ENCODE peak calls at places on chromosomes 5 and 9, in six cellular contexts. Q is IMR-90, U is A549, Y is HepG2, T is K562, R is GM12878. M is an unnamed sample.

GRCh38 chr9:110835859-110836271 is 167.3 kb downstream of the MUSK start:
- DNase-seq in R (no peak), Y (no peak), Q (peak), T (no peak), U (peak), M (no peak)

GRCh38 chr9:88464851-88465250 is 70.1 kb upstream of the NXNL2 start:
- DNase-seq in T (no peak), R (no peak), U (no peak), Y (no peak), Q (peak), M (no peak)

GRCh38 chr5:133950821-133951612 is 17.4 kb downstream of the C5orf15 start:
- DNase-seq in R (no peak), Y (no peak), Q (no peak), U (no peak), T (no peak), M (no peak)

GRCh38 chr5:2281446-2281845 is 398.7 kb upstream of the IRX4 start:
- DNase-seq in T (no peak), R (no peak), U (no peak), Y (no peak), Q (no peak), M (no peak)

GRCh38 chr5:10987291-10987806 is 226.3 kb upstream of the DAP start:
- DNase-seq in Q (no peak), Y (no peak), T (no peak), U (no peak), R (no peak), M (no peak)

GRCh38 chr9:18018661-18019060 is 439.8 kb downstream of the SH3GL2 start:
- DNase-seq in Q (no peak), T (no peak), Y (no peak), U (no peak), R (no peak), M (no peak)

GRCh38 chr9:123382659-123383511 is 26.9 kb downstream of the CRB2 start:
- DNase-seq in Q (no peak), U (no peak), R (no peak), Y (no peak), T (no peak), M (no peak)

GRCh38 chr5:80507663-80508062 is 19.8 kb downstream of the FAM151B start:
- DNase-seq in Y (no peak), T (no peak), Q (no peak), U (no peak), R (no peak), M (no peak)

GRCh38 chr5:4738298-4738697 is 401.8 kb upstream of the ADAMTS16 start:
- DNase-seq in Y (no peak), U (no peak), Q (no peak), R (no peak), T (no peak), M (no peak)

GRCh38 chr5:139574641-139575312 is 13.6 kb downstream of the UBE2D2 start:
- DNase-seq in U (peak), Q (peak), T (peak), Y (peak), R (no peak), M (peak)

GRCh38 chr5:160039810-160040470 is 31.0 kb downstream of the TTC1 start:
- DNase-seq in R (no peak), T (no peak), Q (peak), Y (peak), U (no peak), M (no peak)

GRCh38 chr5:167699434-167699833 is 592.0 kb upstream of the WWC1 start:
- DNase-seq in T (no peak), R (no peak), Q (peak), U (peak), Y (no peak), M (peak)

GRCh38 chr9:108271646-108272349 is 584.0 kb downstream of the ACTL7B start:
- DNase-seq in U (peak), Y (peak), Q (peak), R (no peak), T (no peak), M (peak)

GRCh38 chr5:113161806-113162205 is 185.2 kb downstream of the DCP2 start:
- DNase-seq in U (no peak), Y (no peak), R (no peak), T (no peak), Q (no peak), M (peak)

GRCh38 chr5:113162770-113163169 is 186.2 kb downstream of the DCP2 start:
- DNase-seq in U (no peak), R (no peak), Q (peak), T (no peak), Y (no peak), M (no peak)

GRCh38 chr5:113164016-113164415 is 187.4 kb downstream of the DCP2 start:
- DNase-seq in R (no peak), U (no peak), T (no peak), Y (no peak), Q (no peak), M (no peak)

GRCh38 chr5:113162208-113162607 is 185.6 kb downstream of the DCP2 start:
- DNase-seq in R (no peak), Q (no peak), Y (no peak), U (no peak), T (no peak), M (no peak)

GRCh38 chr5:113163328-113163727 is 186.7 kb downstream of the DCP2 start:
- DNase-seq in U (no peak), R (no peak), Q (peak), Y (no peak), T (no peak), M (no peak)
- TF ChIP-seq BHLHE40 in U (no peak), R (no peak), Q (no peak), Y (no peak), T (no peak), M (no peak)

DNA sequence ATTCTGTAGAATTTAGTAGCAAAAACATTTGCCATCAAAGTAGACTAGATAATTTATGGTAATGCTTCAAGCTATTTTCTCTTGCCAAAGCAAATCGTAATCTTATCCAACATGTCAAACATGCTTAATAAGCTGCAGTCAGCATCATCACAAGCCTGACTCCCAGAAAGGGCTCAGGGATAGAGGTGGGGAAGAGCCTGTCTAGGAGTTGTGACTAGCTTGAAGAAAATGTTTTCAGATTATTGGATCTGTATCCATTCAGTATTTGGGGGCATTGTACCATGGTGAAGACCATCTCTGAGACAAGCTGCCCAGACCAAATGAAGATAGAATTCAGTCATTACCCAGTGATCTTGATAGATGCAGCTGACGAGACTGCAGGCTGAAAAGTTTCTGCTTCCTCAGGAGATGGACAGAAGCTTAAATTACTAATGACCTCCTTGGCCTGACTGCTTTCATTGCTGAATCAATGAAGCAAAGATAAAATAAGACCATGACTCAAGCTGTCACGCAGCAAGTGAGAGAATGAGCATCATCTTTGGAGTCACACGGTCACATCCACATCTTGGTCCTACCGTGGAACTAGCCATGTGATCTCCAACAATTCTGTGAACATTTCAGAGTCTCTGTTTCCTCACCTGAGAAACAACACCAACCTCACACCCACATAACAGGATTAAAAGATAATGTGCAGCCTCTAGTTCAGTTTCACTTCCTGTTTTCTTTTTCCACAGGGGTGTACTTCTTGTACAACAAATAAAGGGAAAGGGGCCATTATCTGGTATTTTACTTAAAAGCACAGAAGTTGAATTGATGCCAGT is 9.4 kb downstream of the ERAP2 start:
- DNase-seq in Y (no peak), T (no peak), U (no peak), Q (no peak), R (peak), M (no peak)
- TF ChIP-seq BHLHE40 in Y (no peak), T (no peak), U (no peak), Q (no peak), R (peak), M (no peak)

GRCh38 chr9:3969846-3970245 is 330.0 kb downstream of the GLIS3 start:
- DNase-seq in Q (no peak), Y (no peak), R (no peak), T (no peak), U (no peak), M (no peak)

GRCh38 chr9:3971391-3972082 is 328.3 kb downstream of the GLIS3 start:
- DNase-seq in Q (no peak), U (no peak), T (no peak), R (no peak), Y (no peak), M (no peak)

GRCh38 chr9:3963266-3964019 is 336.4 kb downstream of the GLIS3 start:
- DNase-seq in R (no peak), T (no peak), Q (peak), Y (no peak), U (peak), M (no peak)

GRCh38 chr9:3972687-3973086 is 327.2 kb downstream of the GLIS3 start:
- DNase-seq in Y (no peak), R (no peak), T (no peak), U (no peak), Q (no peak), M (no peak)

GRCh38 chr9:3968891-3969290 is 331.0 kb downstream of the GLIS3 start:
- DNase-seq in R (no peak), U (no peak), Y (peak), T (no peak), Q (peak), M (no peak)
- TF ChIP-seq BHLHE40 in R (no peak), U (no peak), Y (no peak), T (no peak), Q (no peak), M (no peak)

GRCh38 chr9:34862043-34862442 is 96.0 kb upstream of the PHF24 start:
- DNase-seq in U (no peak), Y (no peak), R (no peak), T (no peak), Q (no peak), M (no peak)
- TF ChIP-seq BHLHE40 in U (no peak), Y (no peak), R (no peak), T (no peak), Q (no peak), M (no peak)

DNA sequence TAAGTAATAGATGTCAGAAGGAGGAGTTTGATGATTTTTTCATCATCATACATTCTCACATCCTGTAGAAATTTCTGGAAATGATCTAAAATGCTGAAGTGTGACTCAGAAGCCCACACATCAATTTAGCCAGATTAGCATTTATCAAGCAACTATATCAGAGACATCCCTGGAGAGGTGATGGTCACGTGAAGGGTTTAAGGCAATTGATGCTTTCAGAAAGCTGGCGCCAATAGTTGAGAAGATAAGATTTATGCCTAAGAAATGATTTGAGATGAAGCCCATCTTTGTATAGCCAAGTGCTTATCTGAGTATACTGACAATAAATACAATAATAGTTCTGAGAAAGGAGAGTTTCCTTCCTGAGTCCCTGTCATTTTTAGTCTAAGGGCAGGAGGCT is 162.8 kb upstream of the RORB start:
- DNase-seq in Q (no peak), R (no peak), Y (no peak), U (no peak), T (no peak), M (no peak)
- TF ChIP-seq BHLHE40 in Q (no peak), R (no peak), Y (no peak), U (no peak), T (no peak), M (no peak)

M was measured in HEK293T.